ENCODE peak calls at places on chromosomes 11 and 22, in eight cellular contexts. G is fibroblast of lung, F is myocyte, E is neural crest cell, S is WERI-Rb-1, X is fibroblast of pulmonary artery, D is PC-3, H is SK-N-SH. L is an unnamed sample.

GRCh38 chr22:45162531-45162930 is 1.2 kb upstream of the NUP50 start:
- DNase-seq in H (no peak), F (no peak), G (peak), X (no peak), D (no peak), E (no peak), S (no peak), L (no peak)

GRCh38 chr22:48890693-48891554 is 936.7 kb downstream of the BRD1 start:
- DNase-seq in S (no peak), G (no peak), X (no peak), F (no peak), E (no peak), H (no peak), D (no peak), L (no peak)

GRCh38 chr22:23080542-23081290 is 10.4 kb downstream of the GNAZ start:
- DNase-seq in S (no peak), H (no peak), D (no peak), X (no peak), F (no peak), G (no peak), E (no peak), L (no peak)

GRCh38 chr22:35575116-35575748 is 34.6 kb downstream of the RASD2 start:
- DNase-seq in D (no peak), S (peak), H (peak), G (no peak), X (no peak), E (no peak), F (no peak), L (no peak)

GRCh38 chr11:8033791-8034585 is 46.9 kb downstream of the EIF3F start:
- DNase-seq in F (no peak), E (no peak), S (no peak), G (no peak), X (no peak), H (no peak), D (no peak), L (no peak)

GRCh38 chr22:41940853-41941765 is 5.8 kb downstream of the CENPM start:
- DNase-seq in E (peak), S (peak), D (peak), X (peak), F (peak), H (peak), G (peak), L (peak)

GRCh38 chr22:38069372-38070249 is 12.4 kb downstream of the PICK1 start:
- DNase-seq in F (peak), D (no peak), E (peak), S (peak), G (peak), X (peak), H (peak), L (no peak)

GRCh38 chr11:43130616-43131015 is 181.2 kb upstream of the API5 start:
- DNase-seq in S (peak), E (no peak), G (no peak), F (no peak), X (no peak), H (peak), D (no peak), L (peak)

GRCh38 chr22:37498289-37498909 is 12.2 kb upstream of the MFNG start:
- DNase-seq in S (peak), F (peak), H (peak), X (no peak), G (no peak), D (no peak), E (peak), L (no peak)

GRCh38 chr11:86346513-86346912 is 28.2 kb upstream of the CCDC81 start:
- DNase-seq in H (no peak), X (no peak), E (no peak), G (no peak), S (no peak), F (no peak), D (no peak), L (no peak)

GRCh38 chr11:24738972-24739371 is 242.1 kb downstream of the LUZP2 start:
- DNase-seq in S (no peak), D (no peak), X (no peak), G (no peak), E (no peak), F (no peak), H (no peak), L (no peak)

GRCh38 chr11:112644410-112645131 is 316.6 kb upstream of the NCAM1 start:
- DNase-seq in F (no peak), S (no peak), D (no peak), H (no peak), E (no peak), X (no peak), G (no peak), L (no peak)

GRCh38 chr11:94128171-94128745 is 383 bp upstream of the PANX1 start:
- DNase-seq in X (no peak), E (no peak), G (no peak), F (no peak), S (no peak), H (peak), D (no peak), L (no peak)

GRCh38 chr11:2399488-2400068 is 972 bp upstream of the TSSC4 start:
- DNase-seq in F (peak), S (peak), H (no peak), X (peak), D (no peak), E (no peak), G (peak), L (no peak)

GRCh38 chr22:45284705-45285305 is at the start of gene UPK3A:
- DNase-seq in E (peak), F (no peak), H (peak), X (no peak), S (no peak), D (peak), G (no peak), L (peak)

GRCh38 chr22:23542933-23543332 is 37.2 kb downstream of the IGLL1 start:
- DNase-seq in D (peak), E (no peak), H (no peak), X (peak), F (no peak), S (no peak), G (peak), L (peak)

GRCh38 chr11:1876361-1877063 is 15.2 kb downstream of the PRR33 start:
- DNase-seq in G (peak), X (peak), E (peak), S (peak), H (peak), D (peak), F (peak), L (no peak)

GRCh38 chr22:48240935-48241230 is 1478.4 kb downstream of the TBC1D22A start:
- DNase-seq in X (no peak), E (no peak), F (no peak), S (no peak), D (no peak), H (no peak), G (no peak), L (no peak)

GRCh38 chr11:1403721-1404460 is 14.2 kb downstream of the BRSK2 start:
- DNase-seq in H (no peak), S (no peak), D (no peak), E (no peak), F (no peak), G (no peak), X (no peak), L (no peak)

GRCh38 chr22:43534916-43535315 is 123.1 kb downstream of the MPPED1 start:
- DNase-seq in G (no peak), D (no peak), S (no peak), H (no peak), E (no peak), X (no peak), F (no peak), L (no peak)

GRCh38 chr11:44007746-44008501 is 39.9 kb upstream of the ACCSL start:
- DNase-seq in S (no peak), X (no peak), H (no peak), E (no peak), D (peak), G (no peak), F (peak), L (peak)

GRCh38 chr11:62614275-62614674 is 1.2 kb downstream of the ROM1 start:
- DNase-seq in G (no peak), F (no peak), S (no peak), E (no peak), H (no peak), X (no peak), D (peak), L (peak)

GRCh38 chr11:34207487-34207886 is 102.1 kb downstream of the NAT10 start:
- DNase-seq in G (no peak), S (no peak), E (no peak), H (no peak), D (no peak), X (no peak), F (no peak), L (no peak)

GRCh38 chr11:130872513-130872912 is 43.8 kb downstream of the SNX19 start:
- DNase-seq in E (no peak), H (no peak), G (no peak), D (no peak), F (no peak), X (no peak), S (no peak), L (no peak)

GRCh38 chr11:10809373-10810199 is 860 bp upstream of the EIF4G2 start:
- DNase-seq in G (peak), E (no peak), S (peak), X (peak), F (no peak), H (no peak), D (peak), L (peak)

GRCh38 chr11:2691991-2692841 is 7.6 kb downstream of the KCNQ1OT1 start:
- DNase-seq in X (no peak), H (no peak), D (peak), G (no peak), E (no peak), F (no peak), S (peak), L (peak)